ENCODE peak calls at places on chromosomes 4 and X, in nine cellular contexts. U is tibial nerve; E is WERI-Rb-1; R is AG09319; Y is activated naive CD8-positive, alpha-beta T cell treated with anti-CD3 and anti-CD28 coated beads, Interleukin-2, amount 50 U/mL, for 24 hours; L is A549; V is transverse colon; Z is AG10803; M is lung microvascular endothelial cell. G is an unnamed sample.

GRCh38 chr4:166146806-166147540 is 273.9 kb downstream of the TLL1 start:
- DNase-seq in V (no peak), U (no peak), E (no peak), L (no peak), Z (no peak), Y (no peak), M (no peak), R (no peak), G (no peak)

GRCh38 chr4:118034061-118034785 is at the start of gene NDST3:
- DNase-seq in U (peak), V (peak), M (peak), R (no peak), Y (peak), E (peak), L (peak), Z (peak), G (peak)

GRCh38 chr4:84547211-84547610 is 35.7 kb upstream of the CDS1 start:
- DNase-seq in V (no peak), Y (no peak), U (no peak), Z (no peak), L (no peak), R (no peak), M (no peak), E (no peak), G (no peak)

GRCh38 chr4:90185416-90185815 is 58.2 kb downstream of the CCSER1 start:
- DNase-seq in Z (no peak), U (no peak), E (no peak), V (no peak), M (no peak), L (no peak), R (no peak), Y (no peak), G (no peak)

GRCh38 chr4:124713213-124713592 is 671 bp upstream of the ANKRD50 start:
- DNase-seq in L (peak), R (peak), Y (peak), E (peak), Z (peak), M (peak), V (peak), U (peak), G (peak)

GRCh38 chr4:139582044-139582443 is 26.0 kb upstream of the SETD7 start:
- DNase-seq in Y (no peak), R (no peak), L (no peak), U (no peak), Z (no peak), V (no peak), E (no peak), M (no peak), G (no peak)

GRCh38 chrX:114712466-114712865 is 128.6 kb downstream of the HTR2C start:
- DNase-seq in Y (no peak), Z (no peak), M (no peak), L (no peak), R (no peak), U (no peak), E (no peak), V (no peak), G (no peak)

GRCh38 chrX:48923771-48924170 is 4.9 kb upstream of the PIM2 start:
- DNase-seq in V (no peak), Z (no peak), L (no peak), R (no peak), M (no peak), E (no peak), U (no peak), Y (no peak), G (no peak)

GRCh38 chr4:184978211-184978610 is 40.1 kb upstream of the HELT start:
- DNase-seq in Y (no peak), V (peak), U (no peak), E (no peak), M (no peak), Z (no peak), L (no peak), R (no peak), G (peak)

GRCh38 chr4:88866862-88867550 is 169.4 kb upstream of the NAP1L5 start:
- DNase-seq in Y (no peak), E (no peak), M (peak), R (no peak), V (no peak), U (no peak), L (no peak), Z (no peak), G (no peak)

GRCh38 chr4:74768857-74769525 is 25.3 kb downstream of the BTC start:
- DNase-seq in V (no peak), L (peak), M (peak), Y (no peak), R (no peak), U (no peak), Z (no peak), E (no peak), G (peak)

GRCh38 chr4:951186-951585 is 18.9 kb downstream of the TMEM175 start:
- DNase-seq in U (no peak), V (no peak), R (no peak), L (no peak), Z (no peak), Y (no peak), E (no peak), M (no peak), G (no peak)

GRCh38 chr4:26083987-26084386 is 170.0 kb downstream of the SMIM20 start:
- DNase-seq in L (no peak), Z (peak), M (no peak), R (peak), V (no peak), E (peak), Y (no peak), U (no peak), G (no peak)

GRCh38 chr4:105150511-105150910 is 3.8 kb downstream of the TET2 start:
- DNase-seq in U (no peak), V (no peak), L (no peak), Y (no peak), E (no peak), M (no peak), Z (no peak), R (no peak), G (no peak)

GRCh38 chrX:15911729-15912550 is 57.3 kb upstream of the AP1S2 start:
- DNase-seq in Z (peak), M (no peak), L (no peak), V (no peak), R (no peak), U (peak), Y (no peak), E (no peak), G (no peak)

G was measured in colonic mucosa.